ENCODE peak calls at places on chromosomes 13 and 19, in five cellular contexts. One of them, this sample, is unnamed.

GRCh38 chr13:113407531-113408393 is 43.8 kb upstream of the GRTP1 start:
- DNase-seq in H9: no peak
- DNase-seq in neuronal stem cell: no peak
- DNase-seq in IMR-90: no peak
- DNase-seq in H1: no peak
- DNase-seq in this sample: no peak

GRCh38 chr19:10450853-10451609 is 30.7 kb downstream of the PDE4A start:
- DNase-seq in H9: peak
- DNase-seq in IMR-90: no peak
- DNase-seq in neuronal stem cell: no peak
- DNase-seq in H1: peak
- DNase-seq in this sample: no peak

GRCh38 chr19:35717665-35718344 is at the start of gene KMT2B:
- DNase-seq in H1: no peak
- DNase-seq in H9: peak
- DNase-seq in neuronal stem cell: no peak
- DNase-seq in IMR-90: no peak
- DNase-seq in this sample: no peak

GRCh38 chr19:6693681-6694080 is 23.7 kb upstream of the TNFSF14 start:
- DNase-seq in H9: peak
- DNase-seq in neuronal stem cell: no peak
- DNase-seq in H1: no peak
- DNase-seq in IMR-90: no peak
- DNase-seq in this sample: no peak

GRCh38 chr13:97333983-97334382 is 100.0 kb upstream of the RAP2A start:
- DNase-seq in H1: no peak
- DNase-seq in IMR-90: no peak
- DNase-seq in neuronal stem cell: no peak
- DNase-seq in H9: no peak
- DNase-seq in this sample: no peak

GRCh38 chr13:108957369-108958012 is 328.1 kb downstream of the MYO16 start:
- DNase-seq in neuronal stem cell: no peak
- DNase-seq in H1: no peak
- DNase-seq in H9: no peak
- DNase-seq in IMR-90: peak
- DNase-seq in this sample: peak

GRCh38 chr19:12789098-12789903 is 2.0 kb upstream of the JUNB start:
- DNase-seq in IMR-90: peak
- DNase-seq in neuronal stem cell: no peak
- DNase-seq in H1: no peak
- DNase-seq in H9: no peak
- DNase-seq in this sample: peak

GRCh38 chr19:16896098-16896912 is 7.5 kb downstream of the F2RL3 start:
- DNase-seq in IMR-90: no peak
- DNase-seq in neuronal stem cell: peak
- DNase-seq in H1: no peak
- DNase-seq in H9: peak
- DNase-seq in this sample: no peak

GRCh38 chr19:10433131-10433536 is 12.8 kb downstream of the PDE4A start:
- DNase-seq in H9: no peak
- DNase-seq in neuronal stem cell: no peak
- DNase-seq in IMR-90: no peak
- DNase-seq in H1: no peak
- DNase-seq in this sample: no peak

GRCh38 chr13:91544723-91545122 is 146.3 kb downstream of the GPC5 start:
- DNase-seq in neuronal stem cell: peak
- DNase-seq in H1: peak
- DNase-seq in IMR-90: no peak
- DNase-seq in H9: peak
- DNase-seq in this sample: peak

GRCh38 chr19:41324921-41325639 is 15.1 kb downstream of the CCDC97 start:
- DNase-seq in IMR-90: peak
- DNase-seq in H9: peak
- DNase-seq in H1: peak
- DNase-seq in neuronal stem cell: no peak
- DNase-seq in this sample: peak

GRCh38 chr19:18464646-18465045 is 26.7 kb upstream of the ISYNA1 start:
- DNase-seq in H1: no peak
- DNase-seq in IMR-90: peak
- DNase-seq in neuronal stem cell: no peak
- DNase-seq in H9: no peak
- DNase-seq in this sample: peak

GRCh38 chr13:30998548-30999140 is 66.2 kb downstream of the TEX26 start:
- DNase-seq in H9: no peak
- DNase-seq in H1: no peak
- DNase-seq in IMR-90: peak
- DNase-seq in neuronal stem cell: no peak
- DNase-seq in this sample: no peak

GRCh38 chr13:41864658-41865057 is 96.3 kb downstream of the VWA8 start:
- DNase-seq in IMR-90: no peak
- DNase-seq in H9: no peak
- DNase-seq in neuronal stem cell: no peak
- DNase-seq in H1: no peak
- DNase-seq in this sample: peak

GRCh38 chr19:47309038-47309437 is 623 bp upstream of the C5AR1 start:
- DNase-seq in H9: no peak
- DNase-seq in H1: no peak
- DNase-seq in neuronal stem cell: no peak
- DNase-seq in IMR-90: no peak
- DNase-seq in this sample: no peak

GRCh38 chr13:50202485-50202884 is 187.2 kb downstream of the KCNRG start:
- DNase-seq in IMR-90: no peak
- DNase-seq in H1: no peak
- DNase-seq in H9: no peak
- DNase-seq in neuronal stem cell: no peak
- DNase-seq in this sample: no peak

GRCh38 chr19:47542030-47542475 is 27.2 kb upstream of the NAPA start:
- DNase-seq in H9: no peak
- DNase-seq in neuronal stem cell: no peak
- DNase-seq in IMR-90: peak
- DNase-seq in H1: no peak
- DNase-seq in this sample: peak

GRCh38 chr19:1275260-1275975 is at the start of gene FAM174C:
- DNase-seq in H9: peak
- DNase-seq in H1: no peak
- DNase-seq in neuronal stem cell: peak
- DNase-seq in IMR-90: peak
- DNase-seq in this sample: peak

GRCh38 chr19:39246951-39247669 is 1.5 kb downstream of the IFNL4 start:
- DNase-seq in IMR-90: no peak
- DNase-seq in neuronal stem cell: no peak
- DNase-seq in H9: peak
- DNase-seq in H1: no peak
- DNase-seq in this sample: no peak

GRCh38 chr13:49956131-49956530 is 20.0 kb upstream of the SPRYD7 start:
- DNase-seq in neuronal stem cell: no peak
- DNase-seq in H9: no peak
- DNase-seq in IMR-90: no peak
- DNase-seq in H1: no peak
- DNase-seq in this sample: no peak

GRCh38 chr19:3374369-3375112 is 8.2 kb downstream of the NFIC start:
- DNase-seq in H1: no peak
- DNase-seq in IMR-90: no peak
- DNase-seq in H9: no peak
- DNase-seq in neuronal stem cell: no peak
- DNase-seq in this sample: no peak

GRCh38 chr19:10418281-10419199 is 1.8 kb upstream of the PDE4A start:
- DNase-seq in H9: peak
- DNase-seq in neuronal stem cell: peak
- DNase-seq in H1: no peak
- DNase-seq in IMR-90: no peak
- DNase-seq in this sample: no peak

GRCh38 chr19:49592486-49593232 is 1.7 kb downstream of the PRR12 start:
- DNase-seq in IMR-90: no peak
- DNase-seq in neuronal stem cell: no peak
- DNase-seq in H1: no peak
- DNase-seq in H9: peak
- DNase-seq in this sample: peak

GRCh38 chr19:58555920-58556632 is 1.2 kb upstream of the CHMP2A start:
- DNase-seq in H9: no peak
- DNase-seq in neuronal stem cell: no peak
- DNase-seq in H1: no peak
- DNase-seq in IMR-90: no peak
- DNase-seq in this sample: no peak

GRCh38 chr13:67052550-67053237 is 177.4 kb downstream of the PCDH9 start:
- DNase-seq in neuronal stem cell: no peak
- DNase-seq in H1: no peak
- DNase-seq in IMR-90: no peak
- DNase-seq in H9: no peak
- DNase-seq in this sample: no peak

GRCh38 chr13:51821666-51822065 is 17.7 kb upstream of the DHRS12 start:
- DNase-seq in H9: no peak
- DNase-seq in neuronal stem cell: no peak
- DNase-seq in IMR-90: no peak
- DNase-seq in H1: no peak
- DNase-seq in this sample: no peak

GRCh38 chr13:76474356-76474755 is 411.8 kb downstream of the KCTD12 start:
- DNase-seq in H1: no peak
- DNase-seq in neuronal stem cell: no peak
- DNase-seq in H9: no peak
- DNase-seq in IMR-90: no peak
- DNase-seq in this sample: no peak

GRCh38 chr19:40862785-40863184 is 12.5 kb upstream of the CYP2A6 start:
- DNase-seq in H9: no peak
- DNase-seq in neuronal stem cell: no peak
- DNase-seq in IMR-90: no peak
- DNase-seq in H1: no peak
- DNase-seq in this sample: peak

GRCh38 chr13:113990321-113990837 is 16.5 kb upstream of the C13orf46 start:
- DNase-seq in IMR-90: no peak
- DNase-seq in H9: no peak
- DNase-seq in neuronal stem cell: no peak
- DNase-seq in H1: no peak
- DNase-seq in this sample: no peak

GRCh38 chr19:43754312-43754561 is 525 bp downstream of the SMG9 start:
- DNase-seq in H1: no peak
- DNase-seq in H9: no peak
- DNase-seq in IMR-90: no peak
- DNase-seq in neuronal stem cell: no peak
- DNase-seq in this sample: no peak

GRCh38 chr13:29918845-29919244 is 68.4 kb upstream of the UBL3 start:
- DNase-seq in neuronal stem cell: no peak
- DNase-seq in IMR-90: peak
- DNase-seq in H1: no peak
- DNase-seq in H9: no peak
- DNase-seq in this sample: no peak

GRCh38 chr13:23516706-23517105 is 53.5 kb upstream of the TNFRSF19 start:
- DNase-seq in neuronal stem cell: no peak
- DNase-seq in IMR-90: peak
- DNase-seq in H9: no peak
- DNase-seq in H1: no peak
- DNase-seq in this sample: no peak

GRCh38 chr13:98155475-98156111 is 12.7 kb downstream of the FARP1 start:
- DNase-seq in H9: no peak
- DNase-seq in IMR-90: peak
- DNase-seq in H1: no peak
- DNase-seq in neuronal stem cell: no peak
- DNase-seq in this sample: peak

GRCh38 chr13:56528040-56528760 is 612.5 kb upstream of the PRR20A start:
- DNase-seq in IMR-90: no peak
- DNase-seq in H9: no peak
- DNase-seq in neuronal stem cell: no peak
- DNase-seq in H1: no peak
- DNase-seq in this sample: peak

GRCh38 chr19:48415395-48415794 is 21.9 kb downstream of the GRIN2D start:
- DNase-seq in IMR-90: peak
- DNase-seq in neuronal stem cell: no peak
- DNase-seq in H9: peak
- DNase-seq in H1: peak
- DNase-seq in this sample: peak

GRCh38 chr19:45169602-45170001 is 8.4 kb downstream of the TRAPPC6A start:
- DNase-seq in H1: no peak
- DNase-seq in H9: no peak
- DNase-seq in IMR-90: no peak
- DNase-seq in neuronal stem cell: no peak
- DNase-seq in this sample: no peak

GRCh38 chr19:45170146-45171106 is 7.6 kb downstream of the TRAPPC6A start:
- DNase-seq in H9: no peak
- DNase-seq in H1: no peak
- DNase-seq in neuronal stem cell: no peak
- DNase-seq in IMR-90: no peak
- DNase-seq in this sample: no peak

GRCh38 chr19:45172611-45173208 is 5.3 kb downstream of the TRAPPC6A start:
- DNase-seq in H9: no peak
- DNase-seq in H1: no peak
- DNase-seq in IMR-90: no peak
- DNase-seq in neuronal stem cell: no peak
- DNase-seq in this sample: no peak

GRCh38 chr19:45172173-45172572 is 5.9 kb downstream of the TRAPPC6A start:
- DNase-seq in IMR-90: no peak
- DNase-seq in H1: no peak
- DNase-seq in neuronal stem cell: no peak
- DNase-seq in H9: no peak
- DNase-seq in this sample: no peak

GRCh38 chr19:45171211-45171623 is 6.8 kb downstream of the TRAPPC6A start:
- DNase-seq in neuronal stem cell: no peak
- DNase-seq in IMR-90: no peak
- DNase-seq in H9: no peak
- DNase-seq in H1: no peak
- DNase-seq in this sample: no peak
- H2AFZ ChIP-seq in neuronal stem cell: no peak
- H2AFZ ChIP-seq in IMR-90: no peak
- H2AFZ ChIP-seq in H9: no peak
- H2AFZ ChIP-seq in H1: no peak
- H2AFZ ChIP-seq in this sample: no peak

GRCh38 chr13:48749699-48750473 is 96.2 kb downstream of the CYSLTR2 start:
- DNase-seq in H9: peak
- DNase-seq in H1: peak
- DNase-seq in IMR-90: peak
- DNase-seq in neuronal stem cell: peak
- DNase-seq in this sample: peak
- H2BK15ac ChIP-seq in H9: no peak
- H2BK15ac ChIP-seq in H1: no peak
- H2BK15ac ChIP-seq in IMR-90: peak
- H2BK15ac ChIP-seq in neuronal stem cell: no peak
- H2BK15ac ChIP-seq in this sample: no peak

GRCh38 chr19:8423821-8424223 is 10.7 kb downstream of the MARCHF2 start:
- DNase-seq in neuronal stem cell: peak
- DNase-seq in H9: peak
- DNase-seq in IMR-90: peak
- DNase-seq in H1: no peak
- DNase-seq in this sample: peak
- H2AFZ ChIP-seq in neuronal stem cell: peak
- H2AFZ ChIP-seq in H9: no peak
- H2AFZ ChIP-seq in IMR-90: peak
- H2AFZ ChIP-seq in H1: no peak
- H2AFZ ChIP-seq in this sample: no peak

DNA sequence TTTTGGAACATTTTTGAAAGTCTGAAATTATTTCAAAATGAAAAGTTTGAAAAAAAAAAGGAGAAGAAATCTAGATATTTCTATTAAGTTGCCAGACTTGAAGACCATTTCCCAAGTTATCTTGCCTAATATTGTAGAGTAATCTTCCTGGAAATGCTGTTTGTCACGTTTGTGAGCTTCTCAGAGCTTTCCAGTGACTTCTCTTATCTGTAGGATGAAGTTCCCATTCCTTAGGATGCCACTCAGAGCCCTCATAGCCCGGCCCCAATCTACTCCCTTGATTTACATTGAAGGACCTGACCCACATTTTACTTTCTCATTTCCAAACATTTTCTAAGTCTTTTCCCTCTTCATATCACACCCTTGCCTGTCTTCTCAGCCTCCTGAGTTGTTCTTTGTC is 23.6 kb downstream of the CEACAM8 start:
- DNase-seq in H1: no peak
- DNase-seq in neuronal stem cell: no peak
- DNase-seq in H9: no peak
- DNase-seq in IMR-90: no peak
- DNase-seq in this sample: no peak
- H2BK15ac ChIP-seq in H1: no peak
- H2BK15ac ChIP-seq in neuronal stem cell: no peak
- H2BK15ac ChIP-seq in H9: no peak
- H2BK15ac ChIP-seq in IMR-90: no peak
- H2BK15ac ChIP-seq in this sample: no peak

This sample was measured in mesenchymal stem cell.